ENCODE peak calls at places on chromosomes 16 and 17, in ten cellular contexts. P, C, D, K, F, E, G, Z, A and R are unnamed samples.

GRCh38 chr16:71396589-71396988 is 38.1 kb downstream of the CALB2 start:
- DNase-seq in G (no peak), F (no peak), C (no peak), E (no peak), Z (no peak), P (no peak), K (no peak), A (no peak), D (peak; percentile 27), R (no peak)

GRCh38 chr17:66939461-66940114 is 24.9 kb upstream of the CACNG4 start:
- DNase-seq in Z (no peak), F (no peak), D (no peak), G (no peak), C (no peak), P (no peak), K (no peak), E (no peak), A (no peak), R (no peak)

GRCh38 chr17:27276653-27277156 is 17.2 kb upstream of the WSB1 start:
- DNase-seq in C (no peak), D (peak; percentile 9), A (no peak), Z (no peak), K (no peak), P (no peak), G (peak; percentile 81), F (peak; percentile 95), E (no peak), R (no peak)

GRCh38 chr16:26838931-26839330 is 227.8 kb upstream of the C16orf82 start:
- DNase-seq in F (no peak), G (no peak), Z (no peak), D (no peak), K (no peak), E (no peak), C (no peak), A (no peak), P (no peak), R (no peak)

GRCh38 chr16:76818611-76819181 is 372.3 kb upstream of the MON1B start:
- DNase-seq in G (no peak), Z (no peak), D (no peak), A (no peak), K (no peak), P (no peak), C (no peak), E (no peak), F (no peak), R (no peak)

GRCh38 chr16:46844771-46845170 is 13.8 kb upstream of the C16orf87 start:
- DNase-seq in D (no peak), C (no peak), G (no peak), P (no peak), F (no peak), K (no peak), E (no peak), A (no peak), Z (no peak), R (peak; percentile 64)

GRCh38 chr16:85328665-85329058 is 216.4 kb upstream of the CIBAR2 start:
- DNase-seq in F (no peak), E (no peak), D (peak; percentile 61), A (no peak), K (no peak), Z (no peak), C (no peak), P (no peak), G (peak; percentile 95), R (no peak)

GRCh38 chr17:16493470-16494048 is 1.6 kb upstream of the LRRC75A start:
- DNase-seq in P (no peak), F (no peak), Z (no peak), E (no peak), D (no peak), A (no peak), C (no peak), G (no peak), K (no peak), R (no peak)

GRCh38 chr17:76147211-76148014 is 6.4 kb upstream of the FOXJ1 start:
- DNase-seq in F (no peak), K (no peak), D (no peak), P (no peak), E (no peak), Z (no peak), A (peak; percentile 12), G (no peak), C (no peak), R (peak; percentile 31)

GRCh38 chr16:4260360-4260759 is 12.5 kb downstream of the TFAP4 start:
- DNase-seq in D (no peak), E (peak; percentile 30), Z (no peak), C (no peak), A (peak; percentile 59), G (no peak), P (no peak), F (no peak), K (no peak), R (no peak)

GRCh38 chr16:10817963-10818941 is at the start of gene TVP23A:
- DNase-seq in P (no peak), D (peak; percentile 78), Z (no peak), F (peak; percentile 43), K (no peak), E (no peak), A (no peak), C (no peak), G (peak; percentile 80), R (no peak)

GRCh38 chr17:82003411-82004381 is 19.0 kb downstream of the CENPX start:
- DNase-seq in G (no peak), C (no peak), P (peak; percentile 76), D (peak; percentile 65), Z (peak; percentile 75), K (peak; percentile 83), E (no peak), F (peak; percentile 87), A (peak; percentile 93), R (peak; percentile 88)

GRCh38 chr17:31487063-31487647 is 95.7 kb downstream of the RAB11FIP4 start:
- DNase-seq in P (no peak), C (no peak), D (no peak), F (no peak), E (no peak), A (no peak), K (no peak), G (no peak), Z (no peak), R (no peak)

GRCh38 chr17:40548491-40548981 is 16.7 kb downstream of the CCR7 start:
- DNase-seq in G (no peak), P (no peak), Z (no peak), K (no peak), F (no peak), E (no peak), C (no peak), D (no peak), A (no peak), R (no peak)

GRCh38 chr16:20849587-20850390 is 43.5 kb downstream of the REXO5 start:
- DNase-seq in P (peak; percentile 11), E (peak; percentile 60), G (peak; percentile 68), D (peak; percentile 81), F (peak; percentile 74), K (no peak), A (peak; percentile 52), Z (peak; percentile 81), C (peak; percentile 58), R (peak; percentile 80)